ENCODE peak calls at places on chromosomes 2 and 18, in four cellular contexts. L is GM03348, A is fibroblast of gingiva, N is retinal pigment epithelial cell. M is an unnamed sample.

GRCh38 chr2:2182688-2183087 is 148.4 kb downstream of the MYT1L start:
- DNase-seq in L (no peak), A (no peak), N (no peak), M (no peak)

GRCh38 chr18:31493941-31494340 is 4.0 kb upstream of the DSG2 start:
- DNase-seq in L (no peak), A (no peak), N (no peak), M (no peak)

GRCh38 chr2:163719278-163719677 is 16.5 kb downstream of the FIGN start:
- DNase-seq in L (no peak), A (no peak), N (no peak), M (no peak)

GRCh38 chr2:120702061-120702460 is 33.6 kb upstream of the GLI2 start:
- DNase-seq in L (no peak), A (peak), N (no peak), M (no peak)

GRCh38 chr2:10613263-10613662 is 76.5 kb downstream of the NOL10 start:
- DNase-seq in L (no peak), A (no peak), N (no peak), M (no peak)

GRCh38 chr2:214006601-214007000 is 404.3 kb upstream of the VWC2L start:
- DNase-seq in L (no peak), A (no peak), N (peak), M (no peak)

GRCh38 chr2:66729391-66729790 is 294.5 kb downstream of the MEIS1 start:
- DNase-seq in L (peak), A (no peak), N (no peak), M (no peak)

GRCh38 chr2:233418052-233418760 is 63.9 kb downstream of the DGKD start:
- DNase-seq in L (no peak), A (no peak), N (no peak), M (no peak)

GRCh38 chr18:79507076-79507545 is 111.4 kb downstream of the NFATC1 start:
- DNase-seq in L (peak), A (peak), N (no peak), M (no peak)

GRCh38 chr2:74632209-74632938 is 15.8 kb downstream of the M1AP start:
- DNase-seq in L (no peak), A (no peak), N (peak), M (peak)

GRCh38 chr2:178295115-178295514 is 100.8 kb downstream of the OSBPL6 start:
- DNase-seq in L (no peak), A (no peak), N (no peak), M (no peak)

GRCh38 chr2:110931648-110932047 is 189.1 kb upstream of the BCL2L11 start:
- DNase-seq in L (no peak), A (peak), N (peak), M (no peak)

GRCh38 chr2:189528617-189529016 is 52.0 kb downstream of the SLC40A1 start:
- DNase-seq in L (no peak), A (no peak), N (no peak), M (no peak)

GRCh38 chr2:188596054-188596453 is 304.4 kb downstream of the GULP1 start:
- DNase-seq in L (no peak), A (peak), N (no peak), M (no peak)

GRCh38 chr2:118059919-118060478 is 28.3 kb upstream of the INSIG2 start:
- DNase-seq in L (peak), A (peak), N (peak), M (no peak)

GRCh38 chr2:23480991-23481797 is 96.2 kb downstream of the KLHL29 start:
- DNase-seq in L (peak), A (peak), N (peak), M (no peak)

GRCh38 chr2:177972782-177973181 is 99.8 kb downstream of the PDE11A start:
- DNase-seq in L (no peak), A (no peak), N (no peak), M (no peak)

GRCh38 chr2:112674229-112674628 is 28.5 kb downstream of the SLC20A1 start:
- DNase-seq in L (no peak), A (no peak), N (no peak), M (no peak)

GRCh38 chr2:104938226-104938941 is 84.5 kb downstream of the POU3F3 start:
- DNase-seq in L (no peak), A (no peak), N (no peak), M (no peak)

GRCh38 chr2:162123806-162124758 is 28.0 kb downstream of the GCG start:
- DNase-seq in L (peak), A (peak), N (no peak), M (peak)

GRCh38 chr2:190571666-190572065 is 37.1 kb upstream of the NEMP2 start:
- DNase-seq in L (no peak), A (no peak), N (no peak), M (no peak)

GRCh38 chr2:54708584-54709340 is 14.7 kb upstream of the EML6 start:
- DNase-seq in L (peak), A (no peak), N (no peak), M (peak)

GRCh38 chr18:31610841-31611240 is 19.2 kb downstream of the TTR start:
- DNase-seq in L (no peak), A (no peak), N (no peak), M (peak)

GRCh38 chr2:111702119-111702808 is 181.7 kb downstream of the ANAPC1 start:
- DNase-seq in L (peak), A (peak), N (no peak), M (peak)

M was measured in NCI-H524.